ENCODE peak calls at places on chromosomes 13 and 19, in nine cellular contexts. One of them, this sample, is unnamed.

GRCh38 chr13:90445179-90445578 is 902.3 kb upstream of the MIR17HG start:
- DNase-seq in nucleus accumbens: no peak
- DNase-seq in iPS DF 19.7: no peak
- DNase-seq in ureter: no peak
- DNase-seq in fibroblast of lung: peak
- DNase-seq in activated CD8-positive, alpha-beta memory T cell treated with anti-CD3 and anti-CD28 coated beads for 1 hour: no peak
- DNase-seq in stimulated activated CD8-positive, alpha-beta memory T cell treated with anti-CD3 and anti-CD28 coated beads, Interleukin-4, amount 100 ng/mL, for 1 hour: no peak
- DNase-seq in astrocyte of the spinal cord: peak
- DNase-seq in GM19239: no peak
- DNase-seq in this sample: no peak

GRCh38 chr19:29529646-29530548 is 4.1 kb downstream of the VSTM2B start:
- DNase-seq in ureter: no peak
- DNase-seq in iPS DF 19.7: no peak
- DNase-seq in GM19239: no peak
- DNase-seq in fibroblast of lung: no peak
- DNase-seq in stimulated activated CD8-positive, alpha-beta memory T cell treated with anti-CD3 and anti-CD28 coated beads, Interleukin-4, amount 100 ng/mL, for 1 hour: no peak
- DNase-seq in astrocyte of the spinal cord: no peak
- DNase-seq in activated CD8-positive, alpha-beta memory T cell treated with anti-CD3 and anti-CD28 coated beads for 1 hour: no peak
- DNase-seq in nucleus accumbens: no peak
- DNase-seq in this sample: no peak

GRCh38 chr13:46668302-46668720 is 115.3 kb downstream of the LRCH1 start:
- DNase-seq in ureter: no peak
- DNase-seq in iPS DF 19.7: no peak
- DNase-seq in astrocyte of the spinal cord: peak
- DNase-seq in nucleus accumbens: no peak
- DNase-seq in GM19239: no peak
- DNase-seq in fibroblast of lung: peak
- DNase-seq in activated CD8-positive, alpha-beta memory T cell treated with anti-CD3 and anti-CD28 coated beads for 1 hour: no peak
- DNase-seq in stimulated activated CD8-positive, alpha-beta memory T cell treated with anti-CD3 and anti-CD28 coated beads, Interleukin-4, amount 100 ng/mL, for 1 hour: no peak
- DNase-seq in this sample: no peak

GRCh38 chr13:25169356-25169755 is 2.7 kb downstream of the AMER2 start:
- DNase-seq in ureter: peak
- DNase-seq in nucleus accumbens: no peak
- DNase-seq in GM19239: no peak
- DNase-seq in fibroblast of lung: no peak
- DNase-seq in activated CD8-positive, alpha-beta memory T cell treated with anti-CD3 and anti-CD28 coated beads for 1 hour: no peak
- DNase-seq in stimulated activated CD8-positive, alpha-beta memory T cell treated with anti-CD3 and anti-CD28 coated beads, Interleukin-4, amount 100 ng/mL, for 1 hour: no peak
- DNase-seq in astrocyte of the spinal cord: no peak
- DNase-seq in iPS DF 19.7: no peak
- DNase-seq in this sample: no peak

GRCh38 chr13:36548129-36548528 is 115.8 kb downstream of the CCNA1 start:
- DNase-seq in astrocyte of the spinal cord: no peak
- DNase-seq in iPS DF 19.7: no peak
- DNase-seq in fibroblast of lung: no peak
- DNase-seq in stimulated activated CD8-positive, alpha-beta memory T cell treated with anti-CD3 and anti-CD28 coated beads, Interleukin-4, amount 100 ng/mL, for 1 hour: no peak
- DNase-seq in GM19239: no peak
- DNase-seq in activated CD8-positive, alpha-beta memory T cell treated with anti-CD3 and anti-CD28 coated beads for 1 hour: no peak
- DNase-seq in nucleus accumbens: no peak
- DNase-seq in ureter: no peak
- DNase-seq in this sample: peak

GRCh38 chr19:44657211-44657921 is 13.7 kb downstream of the PVR start:
- DNase-seq in GM19239: peak
- DNase-seq in ureter: no peak
- DNase-seq in activated CD8-positive, alpha-beta memory T cell treated with anti-CD3 and anti-CD28 coated beads for 1 hour: peak
- DNase-seq in iPS DF 19.7: peak
- DNase-seq in fibroblast of lung: peak
- DNase-seq in astrocyte of the spinal cord: peak
- DNase-seq in nucleus accumbens: no peak
- DNase-seq in stimulated activated CD8-positive, alpha-beta memory T cell treated with anti-CD3 and anti-CD28 coated beads, Interleukin-4, amount 100 ng/mL, for 1 hour: peak
- DNase-seq in this sample: no peak

GRCh38 chr19:31625575-31625974 is 276.3 kb upstream of the TSHZ3 start:
- DNase-seq in stimulated activated CD8-positive, alpha-beta memory T cell treated with anti-CD3 and anti-CD28 coated beads, Interleukin-4, amount 100 ng/mL, for 1 hour: no peak
- DNase-seq in astrocyte of the spinal cord: no peak
- DNase-seq in ureter: no peak
- DNase-seq in fibroblast of lung: no peak
- DNase-seq in nucleus accumbens: no peak
- DNase-seq in iPS DF 19.7: no peak
- DNase-seq in activated CD8-positive, alpha-beta memory T cell treated with anti-CD3 and anti-CD28 coated beads for 1 hour: no peak
- DNase-seq in GM19239: no peak
- DNase-seq in this sample: no peak

GRCh38 chr19:39405930-39406655 is 554 bp upstream of the ZFP36 start:
- DNase-seq in astrocyte of the spinal cord: no peak
- DNase-seq in stimulated activated CD8-positive, alpha-beta memory T cell treated with anti-CD3 and anti-CD28 coated beads, Interleukin-4, amount 100 ng/mL, for 1 hour: no peak
- DNase-seq in nucleus accumbens: no peak
- DNase-seq in fibroblast of lung: no peak
- DNase-seq in iPS DF 19.7: no peak
- DNase-seq in activated CD8-positive, alpha-beta memory T cell treated with anti-CD3 and anti-CD28 coated beads for 1 hour: peak
- DNase-seq in ureter: no peak
- DNase-seq in GM19239: no peak
- DNase-seq in this sample: no peak

GRCh38 chr13:72805663-72806341 is 23.9 kb downstream of the PIBF1 start:
- DNase-seq in nucleus accumbens: no peak
- DNase-seq in astrocyte of the spinal cord: no peak
- DNase-seq in iPS DF 19.7: no peak
- DNase-seq in GM19239: no peak
- DNase-seq in activated CD8-positive, alpha-beta memory T cell treated with anti-CD3 and anti-CD28 coated beads for 1 hour: no peak
- DNase-seq in fibroblast of lung: peak
- DNase-seq in stimulated activated CD8-positive, alpha-beta memory T cell treated with anti-CD3 and anti-CD28 coated beads, Interleukin-4, amount 100 ng/mL, for 1 hour: no peak
- DNase-seq in ureter: no peak
- DNase-seq in this sample: no peak

GRCh38 chr19:18768046-18768771 is 22.9 kb downstream of the COMP start:
- DNase-seq in GM19239: no peak
- DNase-seq in stimulated activated CD8-positive, alpha-beta memory T cell treated with anti-CD3 and anti-CD28 coated beads, Interleukin-4, amount 100 ng/mL, for 1 hour: no peak
- DNase-seq in activated CD8-positive, alpha-beta memory T cell treated with anti-CD3 and anti-CD28 coated beads for 1 hour: no peak
- DNase-seq in fibroblast of lung: no peak
- DNase-seq in nucleus accumbens: no peak
- DNase-seq in astrocyte of the spinal cord: no peak
- DNase-seq in iPS DF 19.7: no peak
- DNase-seq in ureter: no peak
- DNase-seq in this sample: no peak

GRCh38 chr19:5282926-5283325 is 57.7 kb downstream of the PTPRS start:
- DNase-seq in astrocyte of the spinal cord: no peak
- DNase-seq in GM19239: no peak
- DNase-seq in fibroblast of lung: no peak
- DNase-seq in stimulated activated CD8-positive, alpha-beta memory T cell treated with anti-CD3 and anti-CD28 coated beads, Interleukin-4, amount 100 ng/mL, for 1 hour: no peak
- DNase-seq in activated CD8-positive, alpha-beta memory T cell treated with anti-CD3 and anti-CD28 coated beads for 1 hour: no peak
- DNase-seq in ureter: peak
- DNase-seq in iPS DF 19.7: no peak
- DNase-seq in nucleus accumbens: no peak
- DNase-seq in this sample: no peak

GRCh38 chr13:112645327-112645914 is 44.4 kb upstream of the ATP11A start:
- DNase-seq in GM19239: no peak
- DNase-seq in nucleus accumbens: no peak
- DNase-seq in iPS DF 19.7: no peak
- DNase-seq in activated CD8-positive, alpha-beta memory T cell treated with anti-CD3 and anti-CD28 coated beads for 1 hour: no peak
- DNase-seq in astrocyte of the spinal cord: no peak
- DNase-seq in stimulated activated CD8-positive, alpha-beta memory T cell treated with anti-CD3 and anti-CD28 coated beads, Interleukin-4, amount 100 ng/mL, for 1 hour: no peak
- DNase-seq in fibroblast of lung: no peak
- DNase-seq in ureter: no peak
- DNase-seq in this sample: no peak

GRCh38 chr13:30551194-30551593 is 66.5 kb upstream of the USPL1 start:
- DNase-seq in fibroblast of lung: peak
- DNase-seq in ureter: no peak
- DNase-seq in astrocyte of the spinal cord: peak
- DNase-seq in nucleus accumbens: no peak
- DNase-seq in iPS DF 19.7: no peak
- DNase-seq in GM19239: peak
- DNase-seq in stimulated activated CD8-positive, alpha-beta memory T cell treated with anti-CD3 and anti-CD28 coated beads, Interleukin-4, amount 100 ng/mL, for 1 hour: no peak
- DNase-seq in activated CD8-positive, alpha-beta memory T cell treated with anti-CD3 and anti-CD28 coated beads for 1 hour: no peak
- DNase-seq in this sample: peak

GRCh38 chr19:43499042-43499441 is 5.5 kb downstream of the PHLDB3 start:
- DNase-seq in nucleus accumbens: no peak
- DNase-seq in astrocyte of the spinal cord: no peak
- DNase-seq in iPS DF 19.7: no peak
- DNase-seq in activated CD8-positive, alpha-beta memory T cell treated with anti-CD3 and anti-CD28 coated beads for 1 hour: no peak
- DNase-seq in GM19239: no peak
- DNase-seq in ureter: no peak
- DNase-seq in fibroblast of lung: no peak
- DNase-seq in stimulated activated CD8-positive, alpha-beta memory T cell treated with anti-CD3 and anti-CD28 coated beads, Interleukin-4, amount 100 ng/mL, for 1 hour: no peak
- DNase-seq in this sample: no peak

GRCh38 chr13:35475960-35476943 is at the start of gene MAB21L1:
- DNase-seq in stimulated activated CD8-positive, alpha-beta memory T cell treated with anti-CD3 and anti-CD28 coated beads, Interleukin-4, amount 100 ng/mL, for 1 hour: no peak
- DNase-seq in GM19239: no peak
- DNase-seq in activated CD8-positive, alpha-beta memory T cell treated with anti-CD3 and anti-CD28 coated beads for 1 hour: no peak
- DNase-seq in astrocyte of the spinal cord: peak
- DNase-seq in iPS DF 19.7: no peak
- DNase-seq in nucleus accumbens: no peak
- DNase-seq in ureter: no peak
- DNase-seq in fibroblast of lung: peak
- DNase-seq in this sample: no peak

GRCh38 chr13:20401958-20402856 is 123.5 kb downstream of the CRYL1 start:
- DNase-seq in fibroblast of lung: peak
- DNase-seq in astrocyte of the spinal cord: peak
- DNase-seq in ureter: no peak
- DNase-seq in activated CD8-positive, alpha-beta memory T cell treated with anti-CD3 and anti-CD28 coated beads for 1 hour: no peak
- DNase-seq in iPS DF 19.7: no peak
- DNase-seq in stimulated activated CD8-positive, alpha-beta memory T cell treated with anti-CD3 and anti-CD28 coated beads, Interleukin-4, amount 100 ng/mL, for 1 hour: no peak
- DNase-seq in nucleus accumbens: no peak
- DNase-seq in GM19239: no peak
- DNase-seq in this sample: no peak

GRCh38 chr13:35789335-35790166 is 313.1 kb upstream of the MAB21L1 start:
- DNase-seq in fibroblast of lung: peak
- DNase-seq in ureter: no peak
- DNase-seq in GM19239: no peak
- DNase-seq in activated CD8-positive, alpha-beta memory T cell treated with anti-CD3 and anti-CD28 coated beads for 1 hour: no peak
- DNase-seq in iPS DF 19.7: no peak
- DNase-seq in nucleus accumbens: no peak
- DNase-seq in stimulated activated CD8-positive, alpha-beta memory T cell treated with anti-CD3 and anti-CD28 coated beads, Interleukin-4, amount 100 ng/mL, for 1 hour: no peak
- DNase-seq in astrocyte of the spinal cord: peak
- DNase-seq in this sample: peak

GRCh38 chr13:37058801-37059135 is 720 bp downstream of the SUPT20H start:
- DNase-seq in GM19239: no peak
- DNase-seq in fibroblast of lung: no peak
- DNase-seq in ureter: no peak
- DNase-seq in stimulated activated CD8-positive, alpha-beta memory T cell treated with anti-CD3 and anti-CD28 coated beads, Interleukin-4, amount 100 ng/mL, for 1 hour: no peak
- DNase-seq in nucleus accumbens: no peak
- DNase-seq in activated CD8-positive, alpha-beta memory T cell treated with anti-CD3 and anti-CD28 coated beads for 1 hour: no peak
- DNase-seq in astrocyte of the spinal cord: no peak
- DNase-seq in iPS DF 19.7: no peak
- DNase-seq in this sample: no peak

GRCh38 chr13:51988988-51989618 is 22.1 kb downstream of the ATP7B start:
- DNase-seq in stimulated activated CD8-positive, alpha-beta memory T cell treated with anti-CD3 and anti-CD28 coated beads, Interleukin-4, amount 100 ng/mL, for 1 hour: no peak
- DNase-seq in iPS DF 19.7: no peak
- DNase-seq in activated CD8-positive, alpha-beta memory T cell treated with anti-CD3 and anti-CD28 coated beads for 1 hour: no peak
- DNase-seq in nucleus accumbens: no peak
- DNase-seq in fibroblast of lung: no peak
- DNase-seq in ureter: no peak
- DNase-seq in astrocyte of the spinal cord: no peak
- DNase-seq in GM19239: no peak
- DNase-seq in this sample: no peak

GRCh38 chr13:110471833-110472162 is 89.7 kb downstream of the RAB20 start:
- DNase-seq in iPS DF 19.7: no peak
- DNase-seq in activated CD8-positive, alpha-beta memory T cell treated with anti-CD3 and anti-CD28 coated beads for 1 hour: no peak
- DNase-seq in fibroblast of lung: peak
- DNase-seq in astrocyte of the spinal cord: peak
- DNase-seq in GM19239: peak
- DNase-seq in ureter: peak
- DNase-seq in stimulated activated CD8-positive, alpha-beta memory T cell treated with anti-CD3 and anti-CD28 coated beads, Interleukin-4, amount 100 ng/mL, for 1 hour: no peak
- DNase-seq in nucleus accumbens: no peak
- DNase-seq in this sample: no peak